ENCODE peak calls at places on chromosomes 6 and 20, in ten cellular contexts. One of them, this sample, is unnamed.

GRCh38 chr6:52725530-52726192 is 37.6 kb downstream of the GSTA2 start:
- DNase-seq in IMR-90: peak
- DNase-seq in A549: peak
- DNase-seq in body of pancreas: peak
- DNase-seq in Peyer's patch: no peak
- DNase-seq in sigmoid colon: no peak
- DNase-seq in spleen: no peak
- DNase-seq in uterus: no peak
- DNase-seq in gastrocnemius medialis: no peak
- DNase-seq in lower leg skin: no peak
- DNase-seq in this sample: no peak

GRCh38 chr6:166939894-166940293 is 16.5 kb downstream of the RNASET2 start:
- DNase-seq in body of pancreas: no peak
- DNase-seq in spleen: no peak
- DNase-seq in IMR-90: no peak
- DNase-seq in lower leg skin: no peak
- DNase-seq in gastrocnemius medialis: no peak
- DNase-seq in sigmoid colon: no peak
- DNase-seq in uterus: peak
- DNase-seq in Peyer's patch: peak
- DNase-seq in A549: no peak
- DNase-seq in this sample: no peak

GRCh38 chr20:41358717-41359116 is 7.9 kb downstream of the EMILIN3 start:
- DNase-seq in IMR-90: no peak
- DNase-seq in body of pancreas: no peak
- DNase-seq in uterus: no peak
- DNase-seq in A549: no peak
- DNase-seq in Peyer's patch: no peak
- DNase-seq in sigmoid colon: no peak
- DNase-seq in lower leg skin: no peak
- DNase-seq in spleen: no peak
- DNase-seq in gastrocnemius medialis: no peak
- DNase-seq in this sample: no peak

GRCh38 chr6:119671105-119671504 is 321.5 kb upstream of the MAN1A1 start:
- DNase-seq in Peyer's patch: no peak
- DNase-seq in A549: no peak
- DNase-seq in lower leg skin: no peak
- DNase-seq in spleen: no peak
- DNase-seq in IMR-90: no peak
- DNase-seq in body of pancreas: no peak
- DNase-seq in uterus: no peak
- DNase-seq in gastrocnemius medialis: no peak
- DNase-seq in sigmoid colon: no peak
- DNase-seq in this sample: no peak

GRCh38 chr6:71496018-71496800 is 207.6 kb downstream of the OGFRL1 start:
- DNase-seq in body of pancreas: no peak
- DNase-seq in A549: no peak
- DNase-seq in sigmoid colon: no peak
- DNase-seq in lower leg skin: no peak
- DNase-seq in spleen: no peak
- DNase-seq in Peyer's patch: peak
- DNase-seq in uterus: no peak
- DNase-seq in IMR-90: peak
- DNase-seq in gastrocnemius medialis: no peak
- DNase-seq in this sample: no peak

GRCh38 chr20:36959242-36959641 is 7.7 kb upstream of the SAMHD1 start:
- DNase-seq in lower leg skin: no peak
- DNase-seq in Peyer's patch: no peak
- DNase-seq in uterus: no peak
- DNase-seq in gastrocnemius medialis: no peak
- DNase-seq in IMR-90: peak
- DNase-seq in A549: no peak
- DNase-seq in sigmoid colon: no peak
- DNase-seq in body of pancreas: no peak
- DNase-seq in spleen: no peak
- DNase-seq in this sample: no peak

GRCh38 chr20:35854697-35855434 is 83.1 kb downstream of the PHF20 start:
- DNase-seq in A549: peak
- DNase-seq in Peyer's patch: no peak
- DNase-seq in body of pancreas: no peak
- DNase-seq in sigmoid colon: no peak
- DNase-seq in lower leg skin: no peak
- DNase-seq in spleen: no peak
- DNase-seq in gastrocnemius medialis: no peak
- DNase-seq in IMR-90: peak
- DNase-seq in uterus: no peak
- DNase-seq in this sample: no peak

GRCh38 chr6:46095251-46095650 is 34.5 kb upstream of the ENPP4 start:
- DNase-seq in gastrocnemius medialis: no peak
- DNase-seq in IMR-90: no peak
- DNase-seq in sigmoid colon: no peak
- DNase-seq in spleen: no peak
- DNase-seq in body of pancreas: no peak
- DNase-seq in A549: no peak
- DNase-seq in Peyer's patch: no peak
- DNase-seq in uterus: no peak
- DNase-seq in lower leg skin: no peak
- DNase-seq in this sample: no peak

GRCh38 chr6:39543117-39543516 is 182.1 kb downstream of the KIF6 start:
- DNase-seq in gastrocnemius medialis: no peak
- DNase-seq in spleen: no peak
- DNase-seq in IMR-90: no peak
- DNase-seq in body of pancreas: no peak
- DNase-seq in uterus: peak
- DNase-seq in sigmoid colon: peak
- DNase-seq in Peyer's patch: no peak
- DNase-seq in A549: no peak
- DNase-seq in lower leg skin: peak
- DNase-seq in this sample: peak

GRCh38 chr6:152300517-152300916 is 336.6 kb downstream of the SYNE1 start:
- DNase-seq in lower leg skin: no peak
- DNase-seq in sigmoid colon: no peak
- DNase-seq in IMR-90: no peak
- DNase-seq in uterus: no peak
- DNase-seq in A549: no peak
- DNase-seq in Peyer's patch: no peak
- DNase-seq in gastrocnemius medialis: no peak
- DNase-seq in body of pancreas: no peak
- DNase-seq in spleen: no peak
- DNase-seq in this sample: no peak

GRCh38 chr6:152170313-152170701 is 362.8 kb downstream of the ESR1 start:
- DNase-seq in A549: no peak
- DNase-seq in sigmoid colon: no peak
- DNase-seq in gastrocnemius medialis: no peak
- DNase-seq in spleen: no peak
- DNase-seq in lower leg skin: no peak
- DNase-seq in Peyer's patch: no peak
- DNase-seq in body of pancreas: no peak
- DNase-seq in uterus: no peak
- DNase-seq in IMR-90: no peak
- DNase-seq in this sample: no peak

GRCh38 chr6:124967444-124967843 is 5.2 kb downstream of the RNF217 start:
- DNase-seq in spleen: no peak
- DNase-seq in uterus: no peak
- DNase-seq in sigmoid colon: no peak
- DNase-seq in A549: no peak
- DNase-seq in Peyer's patch: no peak
- DNase-seq in IMR-90: peak
- DNase-seq in lower leg skin: no peak
- DNase-seq in gastrocnemius medialis: no peak
- DNase-seq in body of pancreas: no peak
- DNase-seq in this sample: no peak

GRCh38 chr6:10837692-10837996 is 695 bp downstream of the MAK start:
- DNase-seq in sigmoid colon: no peak
- DNase-seq in lower leg skin: no peak
- DNase-seq in body of pancreas: peak
- DNase-seq in A549: no peak
- DNase-seq in Peyer's patch: no peak
- DNase-seq in uterus: no peak
- DNase-seq in spleen: no peak
- DNase-seq in gastrocnemius medialis: no peak
- DNase-seq in IMR-90: no peak
- DNase-seq in this sample: peak

DNA sequence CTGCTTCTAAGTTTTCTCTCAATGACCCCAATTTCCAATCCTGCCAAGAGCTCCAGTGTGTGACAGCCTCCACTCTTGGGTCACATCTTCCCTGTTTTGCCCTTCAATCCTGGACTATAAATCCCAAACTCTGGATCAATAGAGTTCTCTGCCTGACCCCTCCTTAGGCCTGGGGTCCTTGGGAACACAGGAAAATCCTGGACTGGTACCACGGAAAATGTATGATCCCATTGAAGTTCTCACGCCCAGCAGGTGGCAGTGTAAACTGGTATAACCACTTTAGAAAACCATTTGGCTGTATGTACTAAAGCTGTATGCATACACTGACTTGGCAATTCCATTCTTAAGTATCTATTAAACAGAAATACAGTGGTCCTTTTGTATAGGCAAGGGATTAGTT is 98.0 kb downstream of the SNAP25 start:
- DNase-seq in gastrocnemius medialis: no peak
- DNase-seq in uterus: no peak
- DNase-seq in body of pancreas: no peak
- DNase-seq in sigmoid colon: no peak
- DNase-seq in lower leg skin: no peak
- DNase-seq in A549: peak
- DNase-seq in Peyer's patch: no peak
- DNase-seq in spleen: no peak
- DNase-seq in IMR-90: no peak
- DNase-seq in this sample: no peak
- TF ChIP-seq CTCF in gastrocnemius medialis: peak
- TF ChIP-seq CTCF in uterus: no peak
- TF ChIP-seq CTCF in body of pancreas: peak
- TF ChIP-seq CTCF in sigmoid colon: no peak
- TF ChIP-seq CTCF in lower leg skin: no peak
- TF ChIP-seq CTCF in A549: peak
- TF ChIP-seq CTCF in Peyer's patch: no peak
- TF ChIP-seq CTCF in spleen: no peak
- TF ChIP-seq CTCF in IMR-90: no peak
- TF ChIP-seq CTCF in this sample: no peak

GRCh38 chr6:30617565-30618269 is at the start of gene MRPS18B:
- DNase-seq in gastrocnemius medialis: peak
- DNase-seq in spleen: peak
- DNase-seq in lower leg skin: peak
- DNase-seq in sigmoid colon: peak
- DNase-seq in body of pancreas: peak
- DNase-seq in IMR-90: peak
- DNase-seq in A549: peak
- DNase-seq in Peyer's patch: peak
- DNase-seq in uterus: peak
- DNase-seq in this sample: peak
- TF ChIP-seq POLR2A in gastrocnemius medialis: peak
- TF ChIP-seq POLR2A in spleen: peak
- TF ChIP-seq POLR2A in lower leg skin: peak
- TF ChIP-seq POLR2A in sigmoid colon: peak
- TF ChIP-seq POLR2A in body of pancreas: peak
- TF ChIP-seq POLR2A in IMR-90: no peak
- TF ChIP-seq POLR2A in A549: peak
- TF ChIP-seq POLR2A in Peyer's patch: peak
- TF ChIP-seq POLR2A in uterus: peak
- TF ChIP-seq POLR2A in this sample: peak

GRCh38 chr6:97586344-97586743 is 303.3 kb upstream of the MMS22L start:
- DNase-seq in lower leg skin: no peak
- DNase-seq in IMR-90: peak
- DNase-seq in sigmoid colon: no peak
- DNase-seq in gastrocnemius medialis: no peak
- DNase-seq in spleen: no peak
- DNase-seq in uterus: no peak
- DNase-seq in Peyer's patch: no peak
- DNase-seq in body of pancreas: no peak
- DNase-seq in A549: peak
- DNase-seq in this sample: no peak
- TF ChIP-seq CTCF in lower leg skin: no peak
- TF ChIP-seq CTCF in IMR-90: peak
- TF ChIP-seq CTCF in sigmoid colon: no peak
- TF ChIP-seq CTCF in gastrocnemius medialis: peak
- TF ChIP-seq CTCF in spleen: no peak
- TF ChIP-seq CTCF in uterus: no peak
- TF ChIP-seq CTCF in Peyer's patch: no peak
- TF ChIP-seq CTCF in body of pancreas: no peak
- TF ChIP-seq CTCF in A549: no peak
- TF ChIP-seq CTCF in this sample: no peak

GRCh38 chr6:149717588-149718458 is at the start of gene LATS1:
- DNase-seq in sigmoid colon: peak
- DNase-seq in A549: peak
- DNase-seq in Peyer's patch: peak
- DNase-seq in IMR-90: peak
- DNase-seq in lower leg skin: peak
- DNase-seq in spleen: peak
- DNase-seq in uterus: peak
- DNase-seq in body of pancreas: peak
- DNase-seq in gastrocnemius medialis: peak
- DNase-seq in this sample: peak
- TF ChIP-seq POLR2A in sigmoid colon: peak
- TF ChIP-seq POLR2A in A549: peak
- TF ChIP-seq POLR2A in Peyer's patch: peak
- TF ChIP-seq POLR2A in IMR-90: peak
- TF ChIP-seq POLR2A in lower leg skin: no peak
- TF ChIP-seq POLR2A in spleen: peak
- TF ChIP-seq POLR2A in uterus: peak
- TF ChIP-seq POLR2A in body of pancreas: peak
- TF ChIP-seq POLR2A in gastrocnemius medialis: peak
- TF ChIP-seq POLR2A in this sample: peak

GRCh38 chr6:25175216-25175615 is 104.0 kb upstream of the CARMIL1 start:
- DNase-seq in IMR-90: peak
- DNase-seq in spleen: no peak
- DNase-seq in A549: peak
- DNase-seq in uterus: no peak
- DNase-seq in Peyer's patch: no peak
- DNase-seq in gastrocnemius medialis: no peak
- DNase-seq in sigmoid colon: no peak
- DNase-seq in lower leg skin: no peak
- DNase-seq in body of pancreas: no peak
- DNase-seq in this sample: no peak
- TF ChIP-seq CTCF in IMR-90: no peak
- TF ChIP-seq CTCF in spleen: no peak
- TF ChIP-seq CTCF in A549: no peak
- TF ChIP-seq CTCF in uterus: no peak
- TF ChIP-seq CTCF in Peyer's patch: no peak
- TF ChIP-seq CTCF in gastrocnemius medialis: no peak
- TF ChIP-seq CTCF in sigmoid colon: no peak
- TF ChIP-seq CTCF in lower leg skin: no peak
- TF ChIP-seq CTCF in body of pancreas: no peak
- TF ChIP-seq CTCF in this sample: no peak

This sample was measured in thyroid gland.